ENCODE peak calls at places on chromosomes 6 and 20, in seven cellular contexts. J, U, Z, N, W, E and T are unnamed samples.

GRCh38 chr6:132763269-132763668 is 5.6 kb upstream of the VNN2 start:
- DNase-seq in J (no peak), U (no peak), Z (no peak), N (no peak), W (no peak), E (peak; percentile 35), T (no peak)

GRCh38 chr20:45010399-45010828 is 44.1 kb downstream of the STK4 start:
- DNase-seq in J (no peak), U (no peak), Z (no peak), N (no peak), W (no peak), E (no peak), T (no peak)

GRCh38 chr6:157982297-157982579 is 575 bp downstream of the SYNJ2 start:
- DNase-seq in J (peak; percentile 76), U (no peak), Z (peak; percentile 53), N (peak; percentile 74), W (no peak), E (no peak), T (peak; percentile 43)

GRCh38 chr6:30489081-30490030 is at the start of gene HLA-E:
- DNase-seq in J (peak; percentile 87), U (peak; percentile 98), Z (peak; percentile 92), N (peak; percentile 91), W (peak; percentile 96), E (peak; percentile 72), T (peak; percentile 98)

GRCh38 chr6:11586574-11586973 is 49.0 kb downstream of the TMEM170B start:
- DNase-seq in J (no peak), U (no peak), Z (no peak), N (no peak), W (no peak), E (no peak), T (no peak)

GRCh38 chr6:79985128-79985527 is 19.3 kb upstream of the TTK start:
- DNase-seq in J (no peak), U (no peak), Z (no peak), N (no peak), W (no peak), E (no peak), T (no peak)

GRCh38 chr6:152598858-152599537 is 38.2 kb downstream of the SYNE1 start:
- DNase-seq in J (no peak), U (no peak), Z (no peak), N (no peak), W (no peak), E (no peak), T (peak; percentile 30)

GRCh38 chr20:16096756-16097326 is 476.4 kb downstream of the KIF16B start:
- DNase-seq in J (no peak), U (no peak), Z (no peak), N (no peak), W (no peak), E (no peak), T (no peak)

GRCh38 chr20:38075161-38075998 is 41.8 kb downstream of the RPRD1B start:
- DNase-seq in J (no peak), U (no peak), Z (no peak), N (no peak), W (no peak), E (no peak), T (no peak)

GRCh38 chr20:38072885-38073284 is 39.3 kb downstream of the RPRD1B start:
- DNase-seq in J (no peak), U (no peak), Z (no peak), N (no peak), W (no peak), E (no peak), T (no peak)

GRCh38 chr20:38067717-38068365 is 34.3 kb downstream of the RPRD1B start:
- DNase-seq in J (no peak), U (no peak), Z (no peak), N (no peak), W (no peak), E (no peak), T (no peak)

GRCh38 chr20:38076548-38076947 is 43.0 kb downstream of the RPRD1B start:
- DNase-seq in J (no peak), U (no peak), Z (no peak), N (no peak), W (no peak), E (no peak), T (no peak)

DNA sequence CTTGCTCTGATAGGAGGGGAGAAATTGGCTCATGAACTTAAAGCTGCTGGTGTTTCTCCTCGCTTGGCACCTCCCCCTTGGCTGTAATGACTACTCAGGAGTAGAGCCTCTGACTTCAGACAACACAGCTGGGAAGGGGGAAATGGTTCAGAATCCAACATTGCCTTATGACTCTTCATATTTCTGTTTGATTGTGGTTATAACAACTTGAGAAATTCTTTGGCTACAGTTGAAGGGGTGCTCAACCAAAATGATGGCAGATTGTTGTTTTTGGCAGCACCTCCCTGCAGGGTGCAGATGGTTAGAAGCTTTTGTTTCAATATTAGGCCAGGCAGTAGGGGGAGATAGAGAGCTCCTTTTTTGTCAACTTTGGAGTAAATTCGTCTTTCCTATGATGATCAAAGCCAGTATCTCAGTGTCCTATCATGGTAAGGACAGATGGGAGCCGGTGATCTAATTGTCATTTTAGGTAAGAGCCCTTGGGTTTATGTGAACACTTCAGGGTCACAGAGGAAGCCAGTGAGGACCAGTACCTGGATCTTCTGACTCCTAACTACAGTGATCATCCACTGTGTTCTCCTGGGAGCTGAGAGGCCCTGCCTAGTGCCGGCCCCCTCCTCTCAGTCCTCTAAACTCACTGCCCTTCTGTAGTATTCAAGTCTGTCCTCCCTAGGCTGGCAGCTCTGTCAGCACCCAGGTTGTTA is 39.9 kb downstream of the RPRD1B start:
- DNase-seq in J (peak; percentile 66), U (peak; percentile 27), Z (peak; percentile 50), N (no peak), W (no peak), E (no peak), T (peak; percentile 33)
- TF ChIP-seq POLR2A in J (no peak), U (no peak), Z (no peak), N (peak; percentile 18), W (no peak), E (no peak), T (no peak)

GRCh38 chr6:26473758-26474438 is 16.1 kb downstream of the BTN2A1 start:
- DNase-seq in J (peak; percentile 71), U (peak; percentile 91), Z (peak; percentile 64), N (peak; percentile 86), W (peak; percentile 84), E (peak; percentile 47), T (peak; percentile 88)
- TF ChIP-seq POLR2A in J (no peak), U (peak; percentile 39), Z (peak; percentile 25), N (peak; percentile 89), W (no peak), E (peak; percentile 93), T (no peak)

GRCh38 chr6:26251354-26252081 is 113.5 kb upstream of the BTN3A2 start:
- DNase-seq in J (peak; percentile 86), U (peak; percentile 69), Z (no peak), N (no peak), W (no peak), E (no peak), T (peak; percentile 76)
- TF ChIP-seq POLR2A in J (peak; percentile 94), U (peak; percentile 76), Z (no peak), N (peak; percentile 66), W (no peak), E (peak; percentile 97), T (peak; percentile 49)

GRCh38 chr6:138593100-138593877 is 94.0 kb upstream of the NHSL1 start:
- DNase-seq in J (no peak), U (peak; percentile 30), Z (no peak), N (no peak), W (peak; percentile 76), E (no peak), T (peak; percentile 18)
- TF ChIP-seq POLR2A in J (no peak), U (no peak), Z (no peak), N (peak; percentile 87), W (no peak), E (peak; percentile 33), T (no peak)

DNA sequence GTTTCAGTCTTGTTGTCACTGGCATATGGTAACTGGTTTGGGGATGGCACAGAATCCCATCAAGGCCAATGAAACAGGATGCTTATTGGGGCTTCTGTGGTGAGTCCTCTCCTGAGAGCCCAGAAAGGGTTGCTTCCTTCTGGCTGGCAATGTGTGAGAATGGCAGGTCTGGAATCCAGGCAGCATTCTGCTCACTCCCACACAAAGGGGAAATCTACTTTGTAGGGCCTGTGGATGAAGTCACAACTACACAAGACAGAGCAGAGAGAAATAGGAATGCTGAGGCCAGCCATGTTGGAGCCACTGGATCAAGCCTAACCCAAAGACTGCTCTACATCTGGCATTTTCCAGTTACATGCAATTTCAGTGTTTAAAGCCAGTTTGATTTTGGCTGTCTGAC is 15.7 kb downstream of the PLAGL2 start:
- DNase-seq in J (no peak), U (no peak), Z (no peak), N (no peak), W (no peak), E (no peak), T (no peak)
- TF ChIP-seq POLR2A in J (no peak), U (no peak), Z (no peak), N (no peak), W (no peak), E (no peak), T (no peak)